ENCODE peak calls at places on chromosomes 11 and 22, in four cellular contexts. E is K562, R is HepG2, H is H1. N is an unnamed sample.

GRCh38 chr22:47793304-47794101 is 1031.1 kb downstream of the TBC1D22A start:
- DNase-seq in E (no peak), R (no peak), H (no peak), N (no peak)

GRCh38 chr11:112017538-112017937 is 7.7 kb upstream of the DLAT start:
- DNase-seq in E (no peak), R (peak; percentile 35), H (no peak), N (no peak)

GRCh38 chr11:78331711-78332110 is 85.9 kb downstream of the GAB2 start:
- DNase-seq in E (no peak), R (no peak), H (no peak), N (no peak)

GRCh38 chr11:99066609-99067008 is 45.9 kb downstream of the CNTN5 start:
- DNase-seq in E (no peak), R (no peak), H (peak; percentile 10), N (no peak)

GRCh38 chr11:46279393-46280099 is 2.1 kb downstream of the CREB3L1 start:
- DNase-seq in E (peak; percentile 54), R (no peak), H (no peak), N (no peak)

GRCh38 chr11:73963861-73964260 is 13.0 kb downstream of the DNAJB13 start:
- DNase-seq in E (no peak), R (no peak), H (no peak), N (no peak)

GRCh38 chr11:117807482-117808272 is 10.7 kb upstream of the DSCAML1 start:
- DNase-seq in E (peak; percentile 79), R (no peak), H (no peak), N (peak; percentile 38)

GRCh38 chr11:70244698-70245097 is 25.8 kb upstream of the PPFIA1 start:
- DNase-seq in E (no peak), R (no peak), H (no peak), N (no peak)

GRCh38 chr11:75200051-75200450 is 40.5 kb upstream of the TPBGL start:
- DNase-seq in E (no peak), R (no peak), H (no peak), N (no peak)

GRCh38 chr11:46247090-46247489 is 30.4 kb upstream of the CREB3L1 start:
- DNase-seq in E (no peak), R (no peak), H (no peak), N (no peak)

GRCh38 chr11:126925321-126926093 is 75.1 kb downstream of the KIRREL3 start:
- DNase-seq in E (no peak), R (no peak), H (no peak), N (no peak)

GRCh38 chr11:9990221-9990973 is 303.6 kb downstream of the SBF2 start:
- DNase-seq in E (no peak), R (peak; percentile 7), H (no peak), N (no peak)

GRCh38 chr11:111905391-111905790 is 6.2 kb downstream of the CRYAB start:
- DNase-seq in E (no peak), R (no peak), H (no peak), N (no peak)

GRCh38 chr11:83292709-83293435 is 6.7 kb upstream of the CCDC90B start:
- DNase-seq in E (peak; percentile 67), R (peak; percentile 57), H (peak; percentile 31), N (peak; percentile 39)

GRCh38 chr11:4551346-4551979 is 6.5 kb downstream of the OR52M1 start:
- DNase-seq in E (peak; percentile 17), R (peak; percentile 7), H (no peak), N (no peak)

GRCh38 chr11:95915051-95915450 is 8.9 kb downstream of the MTMR2 start:
- DNase-seq in E (no peak), R (no peak), H (no peak), N (no peak)

GRCh38 chr11:77069336-77069968 is 2.7 kb downstream of the CAPN5 start:
- DNase-seq in E (no peak), R (no peak), H (no peak), N (no peak)

GRCh38 chr11:6627762-6628241 is 8.6 kb upstream of the TPP1 start:
- DNase-seq in E (no peak), R (no peak), H (no peak), N (no peak)

GRCh38 chr22:29313126-29314071 is 2.1 kb downstream of the RASL10A start:
- DNase-seq in E (no peak), R (no peak), H (peak; percentile 81), N (peak; percentile 34)

GRCh38 chr11:3183523-3183922 is 18.4 kb upstream of the OSBPL5 start:
- DNase-seq in E (no peak), R (no peak), H (no peak), N (no peak)

GRCh38 chr11:69554849-69555248 is 73.4 kb downstream of the LINC01488 start:
- DNase-seq in E (no peak), R (peak; percentile 11), H (no peak), N (no peak)

GRCh38 chr11:131977854-131978253 is 607.4 kb downstream of the NTM start:
- DNase-seq in E (no peak), R (no peak), H (no peak), N (no peak)

GRCh38 chr11:96464695-96465307 is 75.0 kb downstream of the JRKL start:
- DNase-seq in E (peak; percentile 78), R (peak; percentile 68), H (no peak), N (peak; percentile 67)

GRCh38 chr22:25054943-25055511 is 102.5 kb downstream of the KIAA1671 start:
- DNase-seq in E (no peak), R (no peak), H (no peak), N (no peak)

GRCh38 chr11:115776916-115777315 is 272.7 kb upstream of the CADM1 start:
- DNase-seq in E (no peak), R (no peak), H (no peak), N (no peak)

GRCh38 chr11:19800714-19801519 is 88.3 kb downstream of the NAV2 start:
- DNase-seq in E (no peak), R (no peak), H (no peak), N (no peak)

GRCh38 chr22:19880786-19881569 is 26.3 kb upstream of the GNB1L start:
- DNase-seq in E (peak; percentile 68), R (peak; percentile 96), H (peak; percentile 92), N (peak; percentile 41)

GRCh38 chr11:124831897-124832296 is 31.7 kb upstream of the MSANTD2 start:
- DNase-seq in E (no peak), R (no peak), H (no peak), N (no peak)

GRCh38 chr11:41398175-41398574 is 61.3 kb downstream of the LRRC4C start:
- DNase-seq in E (no peak), R (no peak), H (no peak), N (no peak)

GRCh38 chr11:126742582-126742981 is 258.0 kb downstream of the KIRREL3 start:
- DNase-seq in E (no peak), R (no peak), H (no peak), N (no peak)

GRCh38 chr11:93000511-93001476 is 31.3 kb downstream of the MTNR1B start:
- DNase-seq in E (peak; percentile 74), R (peak; percentile 10), H (no peak), N (peak; percentile 87)

GRCh38 chr22:27952091-27952490 is 33.0 kb upstream of the PITPNB start:
- DNase-seq in E (peak; percentile 45), R (no peak), H (no peak), N (no peak)

GRCh38 chr11:18733202-18733601 is 7.2 kb upstream of the IGSF22 start:
- DNase-seq in E (no peak), R (no peak), H (no peak), N (no peak)

GRCh38 chr11:68798221-68798813 is 43.4 kb downstream of the CPT1A start:
- DNase-seq in E (peak; percentile 57), R (peak; percentile 12), H (peak; percentile 23), N (no peak)

GRCh38 chr11:116879789-116880402 is 42.5 kb upstream of the APOA1 start:
- DNase-seq in E (peak; percentile 66), R (peak; percentile 65), H (no peak), N (peak; percentile 51)

GRCh38 chr11:4531666-4532065 is 13.3 kb upstream of the OR52M1 start:
- DNase-seq in E (no peak), R (peak; percentile 24), H (no peak), N (no peak)

GRCh38 chr22:47287516-47287915 is 525.1 kb downstream of the TBC1D22A start:
- DNase-seq in E (no peak), R (no peak), H (no peak), N (no peak)

GRCh38 chr11:119100246-119100959 is 1.2 kb downstream of the DPAGT1 start:
- DNase-seq in E (peak; percentile 64), R (peak; percentile 62), H (no peak), N (peak; percentile 61)
- TF ChIP-seq FOSL1 in E (no peak), R (no peak), H (no peak), N (no peak)

GRCh38 chr22:48902001-48902869 is 925.4 kb downstream of the BRD1 start:
- DNase-seq in E (no peak), R (no peak), H (no peak), N (no peak)
- TF ChIP-seq FOSL1 in E (no peak), R (no peak), H (no peak), N (no peak)

GRCh38 chr22:42950281-42950680 is 64.7 kb downstream of the PACSIN2 start:
- DNase-seq in E (no peak), R (no peak), H (no peak), N (no peak)
- TF ChIP-seq FOSL1 in E (no peak), R (no peak), H (no peak), N (no peak)

GRCh38 chr11:100769617-100770016 is 82.5 kb downstream of the ARHGAP42 start:
- DNase-seq in E (no peak), R (no peak), H (no peak), N (no peak)
- TF ChIP-seq FOSL1 in E (no peak), R (no peak), H (no peak), N (no peak)

DNA sequence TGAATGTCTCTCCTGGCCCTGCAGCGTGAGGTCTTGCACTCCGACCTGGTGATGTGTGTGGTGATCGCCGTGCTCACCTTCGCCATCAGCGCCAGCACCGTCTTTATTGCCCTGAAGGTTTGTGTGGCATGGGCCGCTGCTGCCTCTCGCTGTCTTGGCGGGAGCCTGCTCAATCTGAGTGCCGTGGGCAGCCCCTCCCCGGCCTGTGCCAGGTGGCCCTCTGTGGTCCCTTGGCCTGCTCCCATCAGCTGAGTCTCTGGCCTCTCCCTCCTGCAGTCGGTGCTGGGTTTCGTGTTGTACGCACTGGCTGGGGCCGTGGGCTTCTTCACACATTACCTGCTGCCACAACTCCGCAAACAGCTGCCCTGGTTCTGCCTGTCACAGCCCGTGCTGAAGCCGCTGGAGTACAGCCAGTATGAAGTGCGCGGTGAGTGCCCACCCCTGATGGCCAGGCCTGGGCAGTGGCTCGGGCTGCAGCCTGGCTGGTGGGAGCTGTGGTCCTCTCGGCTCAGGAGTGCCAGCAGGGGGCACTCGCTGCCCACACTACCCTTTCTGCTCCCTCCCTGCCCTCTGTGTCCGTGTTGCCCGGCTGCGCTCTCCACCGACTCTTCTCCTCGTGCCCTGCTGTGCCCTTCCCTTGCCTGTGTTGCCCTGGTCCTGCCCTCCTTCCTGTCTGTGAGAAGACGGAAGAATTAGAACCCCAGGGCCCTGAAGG is 10.2 kb downstream of the PCNX3 start:
- DNase-seq in E (no peak), R (no peak), H (no peak), N (no peak)
- TF ChIP-seq FOSL1 in E (no peak), R (no peak), H (no peak), N (no peak)

GRCh38 chr11:44615041-44615513 is 49.6 kb downstream of the CD82 start:
- DNase-seq in E (no peak), R (no peak), H (no peak), N (no peak)
- TF ChIP-seq FOSL1 in E (no peak), R (no peak), H (no peak), N (no peak)